ENCODE peak calls at places on chromosome 18, in four cellular contexts. R is choroid plexus epithelial cell, P is uterus, B is sigmoid colon. I is an unnamed sample.

GRCh38 chr18:23369231-23369630 is 83.9 kb upstream of the RIOK3 start:
- DNase-seq in P (no peak), R (no peak), B (no peak), I (no peak)

GRCh38 chr18:59458575-59458974 is 99.5 kb upstream of the LMAN1 start:
- DNase-seq in R (no peak), B (no peak), P (no peak), I (no peak)

GRCh38 chr18:38445485-38446145 is 880.0 kb upstream of the CELF4 start:
- DNase-seq in B (no peak), R (no peak), P (no peak), I (no peak)

GRCh38 chr18:30988440-30988839 is 54.1 kb downstream of the DSC3 start:
- DNase-seq in R (no peak), P (no peak), B (no peak), I (no peak)

GRCh38 chr18:45321520-45321919 is 293.8 kb upstream of the SLC14A2 start:
- DNase-seq in B (no peak), P (no peak), R (no peak), I (peak)

GRCh38 chr18:69490813-69491212 is 90.1 kb downstream of the DOK6 start:
- DNase-seq in R (peak), P (no peak), B (no peak), I (no peak)

GRCh38 chr18:24860978-24861680 is 400.7 kb downstream of the HRH4 start:
- DNase-seq in P (no peak), B (no peak), R (no peak), I (no peak)

GRCh38 chr18:42893991-42894390 is 221.5 kb downstream of the RIT2 start:
- DNase-seq in P (no peak), B (no peak), R (no peak), I (no peak)

GRCh38 chr18:457120-457519 is 43.4 kb downstream of the COLEC12 start:
- DNase-seq in R (peak), P (peak), B (peak), I (no peak)

GRCh38 chr18:22167471-22168151 is 1.8 kb upstream of the GATA6 start:
- DNase-seq in P (peak), R (no peak), B (no peak), I (no peak)

GRCh38 chr18:79888016-79888415 is 63.4 kb downstream of the SLC66A2 start:
- DNase-seq in P (no peak), R (no peak), B (no peak), I (no peak)

GRCh38 chr18:58965930-58966662 is 101.4 kb downstream of the ZNF532 start:
- DNase-seq in P (no peak), B (no peak), R (no peak), I (no peak)

GRCh38 chr18:79642626-79643025 is 37.0 kb upstream of the CTDP1 start:
- DNase-seq in P (no peak), R (no peak), B (no peak), I (no peak)

GRCh38 chr18:68316636-68317035 is 398.3 kb downstream of the TMX3 start:
- DNase-seq in B (no peak), R (peak), P (no peak), I (no peak)

GRCh38 chr18:36389811-36390581 is 92.5 kb downstream of the FHOD3 start:
- DNase-seq in P (no peak), B (no peak), R (no peak), I (no peak)

GRCh38 chr18:62399781-62400308 is 74.7 kb downstream of the TNFRSF11A start:
- DNase-seq in B (no peak), P (no peak), R (peak), I (no peak)

GRCh38 chr18:57527479-57528237 is 58.8 kb downstream of the FECH start:
- DNase-seq in P (no peak), B (no peak), R (no peak), I (no peak)

GRCh38 chr18:41128545-41128944 is 826.5 kb upstream of the PIK3C3 start:
- DNase-seq in B (no peak), P (no peak), R (peak), I (no peak)

GRCh38 chr18:58848685-58849084 is 16.0 kb upstream of the ZNF532 start:
- DNase-seq in B (no peak), P (no peak), R (peak), I (no peak)

GRCh38 chr18:38923136-38923535 is 1357.5 kb upstream of the CELF4 start:
- DNase-seq in P (no peak), R (no peak), B (no peak), I (no peak)

GRCh38 chr18:79927597-79928562 is 23.6 kb downstream of the SLC66A2 start:
- DNase-seq in B (peak), R (no peak), P (peak), I (peak)

GRCh38 chr18:78660311-78660710 is 319.3 kb upstream of the SALL3 start:
- DNase-seq in P (no peak), R (no peak), B (no peak), I (no peak)

GRCh38 chr18:55405655-55406373 is 182.2 kb downstream of the TCF4 start:
- DNase-seq in B (peak), R (peak), P (peak), I (peak)

GRCh38 chr18:25915907-25916306 is 174.5 kb downstream of the SS18 start:
- DNase-seq in B (no peak), R (no peak), P (no peak), I (no peak)

GRCh38 chr18:902179-902718 is 2.4 kb upstream of the ADCYAP1 start:
- DNase-seq in B (no peak), P (no peak), R (peak), I (no peak)

GRCh38 chr18:74990563-74991081 is 218.3 kb downstream of the PTGR3 start:
- DNase-seq in P (no peak), B (no peak), R (peak), I (no peak)

GRCh38 chr18:5900249-5900648 is 4.9 kb upstream of the TMEM200C start:
- DNase-seq in B (no peak), P (no peak), R (no peak), I (no peak)

GRCh38 chr18:67428805-67429204 is 87.7 kb downstream of the DSEL start:
- DNase-seq in P (no peak), B (no peak), R (peak), I (no peak)

GRCh38 chr18:58148954-58149471 is 105.0 kb downstream of the NEDD4L start:
- DNase-seq in B (no peak), R (no peak), P (no peak), I (no peak)

GRCh38 chr18:24695168-24695567 is 234.7 kb downstream of the HRH4 start:
- DNase-seq in B (no peak), P (no peak), R (no peak), I (no peak)

GRCh38 chr18:39742015-39742466 is 2176.4 kb upstream of the CELF4 start:
- DNase-seq in P (no peak), R (no peak), B (no peak), I (no peak)

GRCh38 chr18:76450452-76450851 is 44.6 kb downstream of the ZNF516 start:
- DNase-seq in R (no peak), B (peak), P (no peak), I (peak)
- H3K4me3 ChIP-seq in R (peak), B (peak), P (peak), I (peak)

GRCh38 chr18:48821251-48821590 is 129.5 kb downstream of the SMAD7 start:
- DNase-seq in R (no peak), B (peak), P (no peak), I (no peak)
- TF ChIP-seq CTCF in R (no peak), B (no peak), P (no peak), I (no peak)

GRCh38 chr18:32156855-32157254 is 33.0 kb upstream of the MEP1B start:
- DNase-seq in B (no peak), R (no peak), P (no peak), I (no peak)

GRCh38 chr18:32160547-32160946 is 29.3 kb upstream of the MEP1B start:
- DNase-seq in B (no peak), R (no peak), P (no peak), I (no peak)

GRCh38 chr18:32157580-32157979 is 32.3 kb upstream of the MEP1B start:
- DNase-seq in R (no peak), P (no peak), B (no peak), I (no peak)

GRCh38 chr18:32152705-32153448 is 37.0 kb upstream of the MEP1B start:
- DNase-seq in B (no peak), P (no peak), R (no peak), I (no peak)

GRCh38 chr18:32158108-32158624 is 31.7 kb upstream of the MEP1B start:
- DNase-seq in B (peak), R (peak), P (peak), I (peak)
- H3K4me3 ChIP-seq in B (peak), R (no peak), P (no peak), I (peak)

GRCh38 chr18:48024009-48024512 is 93.6 kb upstream of the SMAD2 start:
- DNase-seq in R (no peak), B (peak), P (no peak), I (no peak)
- TF ChIP-seq CTCF in R (no peak), B (no peak), P (no peak), I (no peak)

GRCh38 chr18:3251249-3251962 is 3.8 kb downstream of the MYL12A start:
- DNase-seq in B (no peak), R (no peak), P (no peak), I (no peak)

GRCh38 chr18:3250237-3251107 is 2.9 kb downstream of the MYL12A start:
- DNase-seq in B (no peak), R (peak), P (no peak), I (no peak)

GRCh38 chr18:3254725-3255124 is 7.1 kb downstream of the MYL12A start:
- DNase-seq in B (no peak), P (no peak), R (no peak), I (no peak)

GRCh38 chr18:3252843-3253242 is 5.2 kb downstream of the MYL12A start:
- DNase-seq in B (no peak), P (no peak), R (no peak), I (no peak)

DNA sequence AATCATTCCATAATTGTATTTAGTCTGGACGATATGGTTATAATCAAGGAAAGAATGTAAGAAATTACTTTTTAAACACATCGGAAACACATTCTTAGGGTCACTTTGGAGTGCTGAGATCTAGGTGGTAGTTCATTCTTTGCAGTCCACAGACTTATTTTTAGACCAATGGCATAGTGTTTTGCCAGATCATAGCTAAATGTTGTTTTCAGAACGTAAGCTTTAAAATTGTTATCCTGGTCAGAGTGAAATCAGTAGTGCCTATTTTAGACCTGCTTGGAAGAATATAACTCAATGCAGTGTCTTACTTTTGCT is 4.3 kb downstream of the MYL12A start:
- DNase-seq in R (peak), P (no peak), B (no peak), I (no peak)
- H3K4me3 ChIP-seq in R (no peak), P (no peak), B (no peak), I (no peak)

GRCh38 chr18:28791101-28791500 is 614.2 kb upstream of the CDH2 start:
- DNase-seq in B (no peak), R (no peak), P (no peak), I (no peak)
- TF ChIP-seq CTCF in B (no peak), R (no peak), P (no peak), I (no peak)

GRCh38 chr18:2848145-2848878 is 1.5 kb downstream of the EMILIN2 start:
- DNase-seq in P (no peak), R (peak), B (no peak), I (no peak)

GRCh38 chr18:2847341-2848144 is 737 bp downstream of the EMILIN2 start:
- DNase-seq in P (peak), R (peak), B (peak), I (no peak)

GRCh38 chr18:2846638-2847340 is at the start of gene EMILIN2:
- DNase-seq in P (peak), R (peak), B (peak), I (no peak)

GRCh38 chr18:2850816-2851215 is 4.0 kb downstream of the EMILIN2 start:
- DNase-seq in P (no peak), R (no peak), B (no peak), I (no peak)

GRCh38 chr18:2848879-2849254 is 2.1 kb downstream of the EMILIN2 start:
- DNase-seq in P (no peak), B (peak), R (peak), I (no peak)
- H3K4me3 ChIP-seq in P (no peak), B (no peak), R (peak), I (no peak)

GRCh38 chr18:34648269-34648668 is 61.8 kb upstream of the DTNA start:
- DNase-seq in B (no peak), P (no peak), R (no peak), I (no peak)

GRCh38 chr18:34647251-34647650 is 62.8 kb upstream of the DTNA start:
- DNase-seq in P (no peak), R (no peak), B (no peak), I (no peak)

GRCh38 chr18:34639662-34640061 is 70.4 kb upstream of the DTNA start:
- DNase-seq in P (no peak), R (no peak), B (no peak), I (no peak)

GRCh38 chr18:34640273-34640672 is 69.8 kb upstream of the DTNA start:
- DNase-seq in R (no peak), P (no peak), B (no peak), I (no peak)

GRCh38 chr18:34643982-34644381 is 66.1 kb upstream of the DTNA start:
- DNase-seq in P (no peak), B (no peak), R (peak), I (no peak)
- TF ChIP-seq CTCF in P (no peak), B (no peak), R (peak), I (peak)

I was measured in dorsolateral prefrontal cortex.